ENCODE peak calls at places on chromosomes 5 and 9, in four cellular contexts. E is NB4, W is heart left ventricle, D is brain microvascular endothelial cell. H is an unnamed sample.

GRCh38 chr9:27572566-27572917 is 739 bp downstream of the C9orf72 start:
- DNase-seq in W (no peak), D (peak), E (peak), H (no peak)

GRCh38 chr5:38341641-38342040 is 83.3 kb downstream of the EGFLAM start:
- DNase-seq in E (no peak), W (no peak), D (no peak), H (no peak)

GRCh38 chr9:127612993-127613954 is 1.2 kb downstream of the STXBP1 start:
- DNase-seq in D (peak), E (peak), W (peak), H (peak)

GRCh38 chr9:121637441-121638222 is 13.8 kb upstream of the DAB2IP start:
- DNase-seq in W (no peak), E (no peak), D (no peak), H (peak)

GRCh38 chr9:118459832-118460425 is 755.7 kb downstream of the TLR4 start:
- DNase-seq in D (no peak), W (no peak), E (no peak), H (no peak)

GRCh38 chr9:89714316-89714715 is 109.5 kb downstream of the GADD45G start:
- DNase-seq in W (no peak), D (no peak), E (no peak), H (no peak)

GRCh38 chr5:139634028-139634325 is 14.2 kb upstream of the CXXC5 start:
- DNase-seq in W (no peak), E (no peak), D (no peak), H (no peak)

GRCh38 chr5:141084487-141084989 is 9.9 kb upstream of the PCDHB2 start:
- DNase-seq in W (no peak), D (peak), E (peak), H (peak)

GRCh38 chr5:43627028-43627427 is 24.0 kb downstream of the NNT start:
- DNase-seq in E (peak), W (no peak), D (peak), H (peak)

GRCh38 chr5:119864286-119864685 is 234.9 kb downstream of the FAM170A start:
- DNase-seq in E (no peak), W (no peak), D (no peak), H (peak)

GRCh38 chr5:115423541-115423940 is 121.0 kb downstream of the FEM1C start:
- DNase-seq in E (no peak), D (peak), W (peak), H (no peak)

GRCh38 chr9:4530375-4530774 is 40.1 kb downstream of the SLC1A1 start:
- DNase-seq in E (no peak), D (no peak), W (no peak), H (no peak)
- H3K4me3 ChIP-seq in E (no peak), D (no peak), W (no peak), H (no peak)

GRCh38 chr5:134051305-134051704 is 46.5 kb upstream of the VDAC1 start:
- DNase-seq in D (no peak), E (peak), W (no peak), H (peak)

GRCh38 chr5:134048864-134049263 is 44.1 kb upstream of the VDAC1 start:
- DNase-seq in D (no peak), W (no peak), E (no peak), H (no peak)

GRCh38 chr5:134046330-134046729 is 41.6 kb upstream of the VDAC1 start:
- DNase-seq in D (no peak), E (no peak), W (no peak), H (no peak)

GRCh38 chr5:134043793-134044525 is 39.2 kb upstream of the VDAC1 start:
- DNase-seq in E (no peak), W (no peak), D (no peak), H (no peak)

DNA sequence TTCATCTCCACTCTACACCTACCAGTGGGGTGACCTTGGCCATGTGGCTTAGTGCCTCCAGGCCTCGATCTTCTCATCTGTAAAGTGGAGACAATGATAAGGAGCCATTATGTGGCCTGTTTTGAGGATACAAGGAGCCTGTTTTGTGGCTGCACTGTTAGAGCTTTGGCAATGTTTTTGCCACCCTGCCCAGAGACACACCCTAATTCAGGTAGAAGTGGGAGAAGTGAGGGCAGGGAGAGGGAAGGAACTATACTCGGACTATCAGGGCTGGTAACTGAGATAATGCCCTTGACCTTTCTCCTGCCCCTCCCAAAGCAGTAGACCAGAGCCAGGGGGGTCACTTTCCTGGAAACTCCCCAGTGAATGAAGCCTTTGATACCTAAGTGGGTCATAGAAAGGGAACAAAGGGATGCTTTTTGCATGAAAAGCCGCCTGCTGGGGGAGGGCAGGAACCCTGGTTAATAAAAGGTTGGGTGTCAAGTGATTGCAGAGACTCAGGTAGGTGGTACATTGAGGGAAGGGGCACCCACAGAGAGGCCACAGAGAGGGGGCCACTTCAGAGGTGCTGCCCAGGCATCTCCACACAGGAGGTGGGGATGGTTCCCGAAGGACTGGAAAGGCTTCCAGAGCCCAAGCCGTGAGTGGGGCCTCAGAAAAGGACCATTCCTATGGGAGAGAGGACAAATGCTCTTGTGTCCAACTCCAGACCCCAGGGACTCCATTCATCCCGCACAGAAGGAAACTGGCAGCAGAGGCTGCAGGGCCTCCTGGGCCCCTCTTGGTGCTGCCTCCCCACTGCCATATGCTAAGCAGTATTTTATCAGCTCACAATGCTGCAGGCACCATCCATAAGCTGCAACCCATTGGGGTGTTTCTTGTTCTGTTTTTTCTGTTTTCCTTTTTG is 42.3 kb upstream of the VDAC1 start:
- DNase-seq in W (no peak), E (no peak), D (no peak), H (no peak)
- H3K4me3 ChIP-seq in W (no peak), E (no peak), D (no peak), H (no peak)

DNA sequence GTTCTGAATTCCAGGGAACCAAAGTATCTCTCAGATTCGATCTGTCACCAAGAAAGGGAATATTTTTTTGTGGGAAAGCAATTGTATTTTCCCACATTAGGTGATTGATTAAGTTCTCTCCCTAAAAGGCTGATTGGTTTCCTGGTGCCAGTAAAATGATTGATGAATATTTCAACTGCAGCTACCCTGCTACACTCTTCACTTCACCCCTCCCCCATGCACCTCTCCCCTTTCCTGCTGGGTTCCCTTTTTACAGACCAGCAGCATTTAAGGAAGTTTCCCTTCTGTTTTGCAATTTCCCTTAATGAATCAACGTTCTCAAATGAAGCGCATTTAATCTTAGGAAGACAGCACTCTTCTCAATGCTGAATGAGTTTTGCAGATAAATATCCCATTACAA is 13.1 kb downstream of the NR6A1 start:
- DNase-seq in W (no peak), D (no peak), E (peak), H (no peak)
- H3K4me3 ChIP-seq in W (no peak), D (no peak), E (peak), H (no peak)

GRCh38 chr9:94031380-94031779 is 52.9 kb upstream of the PTPDC1 start:
- DNase-seq in D (no peak), W (no peak), E (no peak), H (peak)
- H3K4me3 ChIP-seq in D (peak), W (peak), E (peak), H (peak)

DNA sequence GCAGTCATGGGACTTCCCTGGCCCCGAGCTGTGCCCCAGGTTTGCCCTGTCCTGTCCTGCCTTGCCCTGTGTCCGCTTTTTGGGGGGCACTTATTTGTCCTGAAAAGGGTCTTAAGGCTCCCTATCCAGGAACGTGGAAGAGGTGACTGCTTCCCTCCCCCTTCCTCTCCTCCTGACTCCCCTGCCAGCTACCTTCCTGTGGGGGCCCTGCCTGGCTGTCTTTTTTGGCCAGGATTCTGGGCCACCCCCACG is 6.5 kb upstream of the KLF9 start:
- DNase-seq in E (no peak), D (no peak), W (no peak), H (no peak)
- H3K4me3 ChIP-seq in E (peak), D (peak), W (peak), H (peak)

GRCh38 chr5:2741946-2742345 is 9.5 kb downstream of the IRX2 start:
- DNase-seq in D (no peak), W (no peak), E (no peak), H (no peak)

GRCh38 chr5:2740849-2741555 is 10.5 kb downstream of the IRX2 start:
- DNase-seq in E (no peak), W (no peak), D (no peak), H (no peak)

GRCh38 chr5:2739360-2740050 is 12.0 kb downstream of the IRX2 start:
- DNase-seq in W (peak), E (no peak), D (no peak), H (no peak)

GRCh38 chr5:2738700-2739359 is 12.6 kb downstream of the IRX2 start:
- DNase-seq in E (no peak), D (no peak), W (no peak), H (no peak)

DNA sequence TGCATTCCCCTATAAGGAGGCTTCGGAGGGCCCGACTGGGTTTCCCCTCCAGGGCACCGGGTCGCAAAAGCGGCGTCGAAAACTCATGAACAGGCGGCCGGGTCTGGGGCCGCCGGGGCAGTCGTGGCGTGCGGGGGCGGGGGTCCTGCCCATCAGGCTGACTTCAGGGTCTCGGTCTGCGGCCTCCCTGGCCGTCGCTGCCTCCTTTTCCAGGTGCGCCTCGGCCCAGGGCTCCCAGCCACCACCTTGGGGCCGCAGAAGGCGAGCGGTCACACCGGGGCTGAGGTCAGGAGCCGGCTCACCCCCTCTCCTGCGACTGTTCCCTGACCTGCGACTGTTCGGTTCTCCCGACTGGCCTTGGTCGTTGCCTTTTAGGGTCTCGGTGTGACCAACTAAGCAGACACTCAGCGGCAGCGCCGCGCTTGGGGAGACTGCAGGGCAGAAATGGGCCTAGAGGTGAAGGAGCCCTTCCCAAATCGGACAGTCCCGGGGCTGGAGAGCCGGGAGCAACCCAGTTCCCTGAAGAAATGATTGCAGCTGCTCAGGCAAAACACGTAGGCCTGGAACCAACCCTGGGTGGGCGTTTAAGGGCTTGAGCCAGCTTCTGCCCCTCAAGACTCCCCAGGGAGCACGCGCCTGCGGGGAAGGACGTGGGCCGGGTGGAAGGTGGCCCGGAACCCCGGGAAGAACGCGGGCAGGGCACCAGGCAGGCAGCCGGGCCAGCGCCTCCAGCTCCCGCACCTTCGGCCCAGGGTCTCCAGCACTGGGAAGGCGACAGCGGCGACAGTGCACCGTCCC is 11.2 kb downstream of the IRX2 start:
- DNase-seq in E (no peak), D (no peak), W (no peak), H (no peak)
- H3K4me3 ChIP-seq in E (no peak), D (no peak), W (peak), H (peak)

GRCh38 chr9:7907636-7908195 is 108.1 kb upstream of the DMAC1 start:
- DNase-seq in D (no peak), E (no peak), W (no peak), H (no peak)
- H3K4me3 ChIP-seq in D (no peak), E (no peak), W (no peak), H (no peak)

DNA sequence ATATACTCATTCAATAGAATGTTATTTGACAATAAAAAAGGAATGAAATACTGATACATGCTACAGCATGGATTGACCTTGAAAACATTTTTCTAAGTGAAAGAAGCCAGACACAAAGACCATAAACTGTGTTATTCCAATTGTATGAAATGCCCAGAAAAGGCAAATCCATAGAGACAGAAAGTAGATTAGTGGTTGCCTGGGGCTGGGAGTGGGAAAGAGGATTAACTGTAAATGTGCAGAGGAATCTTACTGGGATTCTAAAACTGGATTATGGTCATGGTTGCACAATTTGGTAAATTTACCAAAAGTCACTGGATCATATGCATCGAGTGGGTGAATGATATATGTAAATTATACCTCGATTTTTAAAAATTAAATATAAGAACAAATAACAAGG is 88.1 kb downstream of the GLIS3 start:
- DNase-seq in W (no peak), D (no peak), E (no peak), H (no peak)
- H3K4me3 ChIP-seq in W (no peak), D (no peak), E (no peak), H (no peak)

GRCh38 chr9:6216951-6217350 is 1.3 kb downstream of the IL33 start:
- DNase-seq in E (no peak), D (no peak), W (no peak), H (no peak)
- H3K4me3 ChIP-seq in E (no peak), D (no peak), W (peak), H (no peak)

DNA sequence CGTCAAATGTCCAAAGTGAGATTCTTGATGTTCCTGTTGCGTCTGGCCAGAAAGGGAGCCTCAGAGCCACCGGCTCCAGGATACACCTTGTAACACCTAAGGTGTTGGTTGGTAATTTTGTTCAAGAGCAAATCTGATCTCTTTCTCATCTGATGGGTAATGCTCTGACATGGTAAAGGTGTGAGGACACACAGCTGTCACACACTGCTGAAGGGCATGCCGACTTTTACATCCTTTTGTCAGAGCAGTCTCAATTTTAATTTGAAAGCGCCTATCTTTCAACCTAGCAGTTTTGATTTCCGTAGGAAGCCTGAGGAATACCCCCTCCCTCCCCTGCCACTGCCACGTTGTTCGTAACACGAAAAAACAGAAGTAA is 57.5 kb downstream of the TSTD2 start:
- DNase-seq in W (no peak), D (no peak), E (no peak), H (no peak)
- H3K4me3 ChIP-seq in W (no peak), D (no peak), E (no peak), H (no peak)

H was measured in adipocyte.